ENCODE peak calls at places on chromosomes 11 and 22, in eight cellular contexts. F is GM12891; A is renal cortical epithelial cell; V is CD8-positive, alpha-beta T cell; D is posterior vena cava; H is stomach; P is Calu3; G is NCI-H1694. T is an unnamed sample.

GRCh38 chr22:46829140-46829891 is 66.9 kb downstream of the TBC1D22A start:
- DNase-seq in H (no peak), G (no peak), V (no peak), P (peak; percentile 37), D (peak; percentile 62), F (no peak), A (peak; percentile 89), T (no peak)

GRCh38 chr11:12478743-12479142 is 101.4 kb downstream of the PARVA start:
- DNase-seq in H (no peak), A (peak; percentile 43), D (no peak), F (no peak), G (no peak), V (no peak), P (no peak), T (no peak)

GRCh38 chr11:6251120-6251733 is 8.4 kb upstream of the CCKBR start:
- DNase-seq in D (peak; percentile 82), P (peak; percentile 83), A (peak; percentile 64), H (peak; percentile 90), G (peak; percentile 26), V (no peak), F (peak; percentile 31), T (peak; percentile 80)

GRCh38 chr11:126317681-126318641 is 14.1 kb downstream of the DCPS start:
- DNase-seq in P (no peak), F (no peak), A (peak; percentile 52), D (peak; percentile 92), V (no peak), H (no peak), G (no peak), T (peak; percentile 90)

GRCh38 chr22:46578251-46578823 is 40.9 kb upstream of the CELSR1 start:
- DNase-seq in V (no peak), A (no peak), P (no peak), D (peak; percentile 58), G (no peak), F (no peak), H (no peak), T (peak; percentile 59)

GRCh38 chr11:17256512-17256911 is 20.0 kb upstream of the NUCB2 start:
- DNase-seq in G (no peak), P (no peak), D (no peak), V (no peak), F (no peak), A (peak; percentile 7), H (no peak), T (no peak)

GRCh38 chr22:25930710-25931353 is 188.8 kb downstream of the MYO18B start:
- DNase-seq in D (no peak), V (no peak), F (no peak), A (no peak), H (no peak), P (no peak), G (peak; percentile 30), T (no peak)

GRCh38 chr11:59012942-59013256 is 73.2 kb upstream of the GLYATL1B start:
- DNase-seq in P (no peak), G (no peak), D (no peak), V (no peak), H (peak; percentile 73), F (no peak), A (no peak), T (no peak)

GRCh38 chr22:23369054-23369685 is 188.9 kb downstream of the BCR start:
- DNase-seq in D (no peak), F (no peak), A (no peak), H (no peak), V (no peak), G (no peak), P (no peak), T (no peak)

GRCh38 chr11:86152006-86152862 is 83.3 kb upstream of the PICALM start:
- DNase-seq in A (peak; percentile 96), H (no peak), F (no peak), P (peak; percentile 58), V (no peak), G (no peak), D (no peak), T (no peak)

GRCh38 chr22:39927544-39927943 is 26.7 kb downstream of the GRAP2 start:
- DNase-seq in G (no peak), V (no peak), A (no peak), P (no peak), H (no peak), F (no peak), D (no peak), T (no peak)

GRCh38 chr11:91795139-91795887 is 429.3 kb upstream of the FAT3 start:
- DNase-seq in F (no peak), H (no peak), V (no peak), P (no peak), D (no peak), G (no peak), A (peak; percentile 74), T (no peak)

GRCh38 chr11:85661972-85662664 is 2.8 kb downstream of the CREBZF start:
- DNase-seq in V (no peak), D (no peak), P (no peak), F (no peak), G (no peak), H (no peak), A (no peak), T (no peak)

GRCh38 chr11:33897761-33898403 is 6.0 kb upstream of the LMO2 start:
- DNase-seq in A (no peak), P (no peak), V (no peak), D (no peak), H (no peak), G (no peak), F (no peak), T (no peak)

GRCh38 chr22:19769393-19769715 is 8.8 kb downstream of the TBX1 start:
- DNase-seq in D (no peak), P (no peak), G (no peak), V (no peak), H (no peak), A (no peak), F (no peak), T (peak; percentile 57)

GRCh38 chr11:16986434-16987204 is 27.6 kb downstream of the PLEKHA7 start:
- DNase-seq in D (no peak), P (peak; percentile 82), F (peak; percentile 76), G (no peak), V (no peak), H (peak; percentile 95), A (peak; percentile 88), T (peak; percentile 90)

GRCh38 chr22:32789797-32790620 is 11.5 kb upstream of the TIMP3 start:
- DNase-seq in H (no peak), G (no peak), P (no peak), D (no peak), F (no peak), A (no peak), V (no peak), T (no peak)

GRCh38 chr22:24834845-24835570 is 29.0 kb downstream of the SGSM1 start:
- DNase-seq in P (peak; percentile 21), A (peak; percentile 5), G (no peak), H (no peak), D (no peak), F (no peak), V (no peak), T (no peak)

GRCh38 chr22:24512043-24512442 is 16.9 kb downstream of the UPB1 start:
- DNase-seq in D (peak; percentile 43), H (no peak), V (no peak), F (no peak), G (no peak), P (no peak), A (no peak), T (peak; percentile 32)

T was measured in kidney.